ENCODE peak calls at places on chromosomes 7 and 10, in seven cellular contexts. B is endothelial cell of umbilical vein, G is lower lobe of right lung, F is tibial artery, R is A549, U is GM23338, S is ovary. C is an unnamed sample.
A peak's percentile ranks its signal among the peaks of the same experiment; 100 is the strongest.

GRCh38 chr10:12795318-12795717 is 206.2 kb downstream of the CCDC3 start:
- DNase-seq in B (no peak), G (no peak), F (no peak), R (no peak), U (no peak), S (no peak), C (no peak)

GRCh38 chr7:43294080-43294630 is 181.7 kb downstream of the HECW1 start:
- DNase-seq in B (no peak), G (no peak), F (no peak), R (peak; percentile 21), U (peak; percentile 33), S (peak; percentile 35), C (no peak)

GRCh38 chr7:80859272-80859970 is 59.4 kb downstream of the SEMA3C start:
- DNase-seq in B (no peak), G (peak; percentile 26), F (peak; percentile 91), R (no peak), U (no peak), S (peak; percentile 26), C (peak; percentile 76)

GRCh38 chr7:149856583-149856982 is 17.2 kb upstream of the ATP6V0E2 start:
- DNase-seq in B (no peak), G (no peak), F (no peak), R (no peak), U (no peak), S (no peak), C (no peak)

GRCh38 chr7:26646666-26647065 is 217.7 kb downstream of the SKAP2 start:
- DNase-seq in B (no peak), G (no peak), F (no peak), R (no peak), U (no peak), S (no peak), C (no peak)

GRCh38 chr10:34762603-34763299 is 52.3 kb downstream of the PARD3 start:
- DNase-seq in B (no peak), G (no peak), F (no peak), R (no peak), U (no peak), S (no peak), C (no peak)

GRCh38 chr10:58647770-58648169 is 135.1 kb downstream of the BICC1 start:
- DNase-seq in B (no peak), G (no peak), F (no peak), R (no peak), U (no peak), S (no peak), C (no peak)

GRCh38 chr7:105808703-105809590 is 67.5 kb downstream of the ATXN7L1 start:
- DNase-seq in B (peak; percentile 62), G (peak; percentile 63), F (no peak), R (no peak), U (no peak), S (no peak), C (peak; percentile 65)

GRCh38 chr10:73886085-73886529 is 11.8 kb upstream of the CAMK2G start:
- DNase-seq in B (peak; percentile 72), G (peak; percentile 66), F (peak; percentile 85), R (peak; percentile 84), U (peak; percentile 91), S (peak; percentile 74), C (peak; percentile 85)

GRCh38 chr7:75559355-75559986 is 67.4 kb downstream of the SPDYE5 start:
- DNase-seq in B (no peak), G (no peak), F (no peak), R (no peak), U (no peak), S (no peak), C (no peak)

GRCh38 chr10:132518572-132519381 is 18.8 kb upstream of the INPP5A start:
- DNase-seq in B (no peak), G (peak; percentile 85), F (peak; percentile 62), R (no peak), U (peak; percentile 91), S (peak; percentile 74), C (no peak)

GRCh38 chr10:62335326-62335725 is 38.8 kb upstream of the ZNF365 start:
- DNase-seq in B (peak; percentile 3), G (no peak), F (no peak), R (no peak), U (no peak), S (no peak), C (no peak)

DNA sequence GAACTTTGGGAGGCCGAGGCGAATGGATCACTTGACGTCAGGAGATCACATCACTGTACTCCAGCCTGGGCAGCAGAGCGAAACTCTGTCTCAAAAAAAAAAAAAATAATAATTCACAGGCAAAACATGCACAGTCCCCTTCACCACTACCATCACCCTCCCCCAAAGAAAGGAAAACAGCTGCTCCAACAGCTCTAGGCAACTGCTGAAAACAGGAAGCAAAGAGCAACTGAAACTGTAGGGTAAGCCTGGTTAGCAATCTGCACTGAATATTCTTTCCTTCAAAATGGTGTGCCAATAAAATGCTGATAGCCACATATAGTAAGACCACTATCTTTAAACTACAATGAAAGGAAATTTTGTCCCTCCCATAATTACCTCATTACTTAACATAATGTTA is 11.8 kb downstream of the NT5C2 start:
- DNase-seq in B (peak; percentile 91), G (no peak), F (no peak), R (no peak), U (no peak), S (no peak), C (no peak)
- H3K27ac ChIP-seq in B (peak overlapping the region; percentile 51), G (no peak overlapping the region), F (peak overlapping the region; percentile 23), R (no peak overlapping the region), U (no peak overlapping the region), S (no peak overlapping the region), C (no peak overlapping the region)

GRCh38 chr7:102436123-102436522 is 2.7 kb downstream of the ORAI2 start:
- DNase-seq in B (no peak), G (no peak), F (no peak), R (no peak), U (no peak), S (no peak), C (no peak)

GRCh38 chr7:102431617-102432298 is 1.6 kb upstream of the ORAI2 start:
- DNase-seq in B (no peak), G (no peak), F (no peak), R (no peak), U (no peak), S (no peak), C (no peak)

GRCh38 chr7:102432476-102433318 is 678 bp upstream of the ORAI2 start:
- DNase-seq in B (no peak), G (no peak), F (no peak), R (no peak), U (no peak), S (no peak), C (no peak)

GRCh38 chr7:102434039-102434481 is 685 bp downstream of the ORAI2 start:
- DNase-seq in B (no peak), G (no peak), F (no peak), R (peak; percentile 41), U (no peak), S (no peak), C (no peak)

DNA sequence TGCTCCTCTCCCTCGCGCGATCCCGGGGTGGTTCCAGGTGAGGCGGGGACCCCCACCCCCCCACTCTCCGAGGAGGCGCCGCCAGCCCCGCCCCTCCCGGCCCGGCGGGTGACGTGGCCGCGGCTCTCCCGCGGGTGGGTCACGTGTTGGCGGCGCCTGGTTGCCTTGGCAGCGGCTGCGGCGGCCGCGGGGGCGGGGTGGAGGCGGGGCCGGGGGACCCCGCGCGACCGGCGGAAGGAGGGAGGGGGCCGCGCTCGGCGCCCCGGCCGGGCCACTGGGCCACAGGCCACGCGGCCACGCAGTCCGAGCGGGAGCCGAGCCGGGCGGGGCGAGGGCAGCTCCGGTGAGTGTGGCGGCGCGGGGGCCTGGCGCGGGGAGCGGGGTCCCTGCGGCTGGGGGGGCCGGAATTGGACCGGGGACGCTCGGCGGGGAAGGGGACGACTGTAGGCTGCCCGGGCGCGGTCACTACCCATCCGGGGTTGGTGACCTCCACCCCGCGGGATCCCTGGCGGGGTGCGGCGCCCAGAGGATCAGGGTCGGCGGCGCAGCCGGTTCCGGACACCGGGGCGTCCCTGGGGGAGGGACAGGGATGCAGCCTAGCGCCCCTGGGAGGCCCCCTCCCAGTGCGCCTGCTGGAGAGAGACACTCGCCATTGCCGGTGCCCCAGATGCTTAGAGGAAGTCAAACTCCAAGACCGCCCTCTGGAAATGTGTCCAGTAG is at the start of gene ORAI2:
- DNase-seq in B (peak; percentile 54), G (peak; percentile 89), F (peak; percentile 84), R (peak; percentile 81), U (peak; percentile 74), S (peak; percentile 91), C (peak; percentile 95)
- H3K4me1 ChIP-seq in B (peaks cover 6% of the 10 kb centered on the region), G (peaks cover 30% of the 10 kb centered on the region), F (peaks cover 22% of the 10 kb centered on the region), R (peaks cover 30% of the 10 kb centered on the region), U (peaks cover 26% of the 10 kb centered on the region), S (peaks cover 5% of the 10 kb centered on the region), C (no peaks in the 10 kb centered on the region)

GRCh38 chr7:69840248-69840647 is 242.0 kb downstream of the AUTS2 start:
- DNase-seq in B (no peak), G (no peak), F (no peak), R (no peak), U (no peak), S (no peak), C (no peak)
- H3K27ac ChIP-seq in B (no peak overlapping the region), G (no peak overlapping the region), F (no peak overlapping the region), R (no peak overlapping the region), U (no peak overlapping the region), S (no peak overlapping the region), C (no peak overlapping the region)

GRCh38 chr10:124227306-124228016 is 134.1 kb upstream of the CHST15 start:
- DNase-seq in B (no peak), G (no peak), F (no peak), R (no peak), U (no peak), S (no peak), C (no peak)

GRCh38 chr10:124228451-124228850 is 135.1 kb upstream of the CHST15 start:
- DNase-seq in B (no peak), G (no peak), F (no peak), R (no peak), U (no peak), S (no peak), C (no peak)

GRCh38 chr10:124229516-124230051 is 136.2 kb upstream of the CHST15 start:
- DNase-seq in B (no peak), G (no peak), F (no peak), R (no peak), U (no peak), S (no peak), C (no peak)

GRCh38 chr10:124226271-124226911 is 133.0 kb upstream of the CHST15 start:
- DNase-seq in B (no peak), G (no peak), F (no peak), R (no peak), U (no peak), S (no peak), C (no peak)

DNA sequence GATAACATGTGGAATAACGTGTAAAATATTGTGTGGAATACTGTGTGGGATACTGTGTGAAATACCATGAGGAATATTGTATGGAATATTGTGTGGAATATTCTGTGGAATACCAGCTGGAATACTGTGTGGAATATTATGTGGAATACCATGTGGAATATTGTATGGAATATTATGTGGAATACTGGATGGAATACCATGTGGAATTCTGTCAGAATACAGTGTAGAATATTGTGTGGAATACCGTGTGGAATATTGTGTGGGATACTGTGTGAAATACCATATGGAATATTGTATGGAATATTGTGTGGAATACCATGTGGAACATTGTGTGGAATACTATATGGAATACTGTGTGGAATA is 134.6 kb upstream of the CHST15 start:
- DNase-seq in B (no peak), G (no peak), F (no peak), R (no peak), U (no peak), S (no peak), C (no peak)
- H3K4me1 ChIP-seq in B (no peaks in the 10 kb centered on the region), G (no peaks in the 10 kb centered on the region), F (peaks cover 31% of the 10 kb centered on the region), R (no peaks in the 10 kb centered on the region), U (no peaks in the 10 kb centered on the region), S (peaks cover 2% of the 10 kb centered on the region), C (no peaks in the 10 kb centered on the region)

C was measured in aorta.